ENCODE peak calls at places on chromosomes 2 and 18, in six cellular contexts. R is small intestine; X is kidney tubule cell; L is activated naive CD8-positive, alpha-beta T cell treated with anti-CD3 and anti-CD28 coated beads, Interleukin-2, amount 50 U/mL, for 24 hours; N is GM12865; V is M059J. T is an unnamed sample.
A peak's percentile ranks its signal among the peaks of the same experiment; 100 is the strongest.

GRCh38 chr2:37506407-37507068 is 162.1 kb downstream of the QPCT start:
- DNase-seq in L (no peak), N (peak; percentile 56), R (no peak), X (peak; percentile 27), V (peak; percentile 68), T (no peak)

GRCh38 chr2:15262792-15263191 is 298.3 kb downstream of the NBAS start:
- DNase-seq in X (no peak), N (no peak), L (no peak), V (no peak), R (no peak), T (no peak)

GRCh38 chr18:27838230-27838629 is 338.7 kb downstream of the CDH2 start:
- DNase-seq in N (no peak), V (peak; percentile 76), X (peak; percentile 79), R (no peak), L (no peak), T (no peak)

GRCh38 chr2:43508209-43508608 is 87.6 kb downstream of the THADA start:
- DNase-seq in X (no peak), R (no peak), N (no peak), L (peak; percentile 2), V (no peak), T (no peak)

GRCh38 chr2:11807156-11808015 is 61.0 kb downstream of the LPIN1 start:
- DNase-seq in L (peak; percentile 38), N (no peak), X (no peak), R (no peak), V (no peak), T (no peak)

GRCh38 chr2:157777425-157777824 is 98.7 kb downstream of the ACVR1 start:
- DNase-seq in X (peak; percentile 55), R (peak; percentile 52), N (peak; percentile 48), L (peak; percentile 48), V (peak; percentile 50), T (peak; percentile 19)

GRCh38 chr2:125371867-125372266 is 1284.1 kb upstream of the GYPC start:
- DNase-seq in X (no peak), L (no peak), V (no peak), R (no peak), N (no peak), T (no peak)

GRCh38 chr2:27735263-27735904 is 36.1 kb upstream of the MRPL33 start:
- DNase-seq in X (peak; percentile 79), R (peak; percentile 75), N (no peak), V (peak; percentile 76), L (peak; percentile 71), T (no peak)

GRCh38 chr2:127105656-127106456 is 1.1 kb downstream of the BIN1 start:
- DNase-seq in V (peak; percentile 52), R (peak; percentile 47), N (no peak), L (no peak), X (no peak), T (peak; percentile 64)

GRCh38 chr18:42533010-42533409 is 578.0 kb downstream of the PIK3C3 start:
- DNase-seq in N (no peak), L (no peak), V (no peak), R (no peak), X (no peak), T (no peak)

GRCh38 chr2:162058973-162059668 is 14.9 kb downstream of the DPP4 start:
- DNase-seq in R (peak; percentile 33), N (peak; percentile 88), V (peak; percentile 66), X (peak; percentile 83), L (no peak), T (peak; percentile 52)

GRCh38 chr2:64854773-64855237 is 134.4 kb upstream of the SLC1A4 start:
- DNase-seq in V (peak; percentile 22), R (no peak), X (peak; percentile 69), N (no peak), L (no peak), T (no peak)

GRCh38 chr2:64054166-64054915 is 35.1 kb upstream of the VPS54 start:
- DNase-seq in V (no peak), L (no peak), X (no peak), N (peak; percentile 61), R (no peak), T (no peak)

GRCh38 chr2:67066782-67067181 is 330.4 kb upstream of the ETAA1 start:
- DNase-seq in L (no peak), V (no peak), N (no peak), R (no peak), X (no peak), T (no peak)

GRCh38 chr2:134173338-134174016 is 80.4 kb upstream of the MGAT5 start:
- DNase-seq in V (peak; percentile 15), N (no peak), L (no peak), R (peak; percentile 86), X (peak; percentile 29), T (no peak)

GRCh38 chr18:59861963-59862819 is 37.6 kb upstream of the PMAIP1 start:
- DNase-seq in R (peak; percentile 33), V (no peak), N (peak; percentile 66), L (no peak), X (peak; percentile 25), T (no peak)

GRCh38 chr2:173584676-173585453 is 230.2 kb downstream of the CDCA7 start:
- DNase-seq in N (no peak), V (peak; percentile 11), R (no peak), L (no peak), X (peak; percentile 41), T (no peak)

GRCh38 chr2:143730155-143730949 is 601.1 kb downstream of the ARHGAP15 start:
- DNase-seq in N (peak; percentile 58), X (peak; percentile 43), L (peak; percentile 9), R (no peak), V (peak; percentile 24), T (peak; percentile 45)

GRCh38 chr2:199258291-199258690 is 199.4 kb downstream of the SATB2 start:
- DNase-seq in N (peak; percentile 5), R (no peak), X (no peak), V (no peak), L (no peak), T (peak; percentile 7)

GRCh38 chr2:218166791-218167190 is at the start of gene CXCR1:
- DNase-seq in N (peak; percentile 21), L (peak; percentile 8), R (peak; percentile 15), X (no peak), V (no peak), T (no peak)

GRCh38 chr2:219017166-219017931 is 24.0 kb downstream of the CFAP65 start:
- DNase-seq in V (no peak), N (no peak), X (no peak), R (no peak), L (no peak), T (no peak)

GRCh38 chr2:74262681-74263080 is 64.3 kb downstream of the MTHFD2 start:
- DNase-seq in X (no peak), L (no peak), N (no peak), V (no peak), R (no peak), T (no peak)

GRCh38 chr18:59554796-59555195 is 142.4 kb downstream of the CCBE1 start:
- DNase-seq in R (no peak), X (no peak), V (no peak), L (no peak), N (no peak), T (no peak)

GRCh38 chr2:239991689-239992314 is 33.3 kb downstream of the NDUFA10 start:
- DNase-seq in V (peak; percentile 25), R (peak; percentile 36), N (peak; percentile 56), X (peak; percentile 56), L (no peak), T (peak; percentile 50)

GRCh38 chr2:156147594-156148330 is 184.8 kb downstream of the NR4A2 start:
- DNase-seq in N (peak; percentile 29), L (no peak), X (no peak), V (no peak), R (peak; percentile 16), T (peak; percentile 28)

GRCh38 chr18:75854174-75854573 is 426.7 kb upstream of the SMIM21 start:
- DNase-seq in X (no peak), N (peak; percentile 27), V (no peak), L (peak; percentile 12), R (no peak), T (no peak)

GRCh38 chr18:68448736-68449135 is 266.2 kb downstream of the TMX3 start:
- DNase-seq in X (peak; percentile 33), L (no peak), N (no peak), R (no peak), V (peak; percentile 88), T (no peak)

GRCh38 chr2:126913881-126914495 is 15.3 kb downstream of the TEX51 start:
- DNase-seq in L (no peak), N (no peak), R (no peak), X (no peak), V (no peak), T (no peak)

GRCh38 chr2:19425419-19425818 is 67.0 kb upstream of the OSR1 start:
- DNase-seq in L (no peak), R (no peak), X (no peak), V (no peak), N (no peak), T (no peak)

GRCh38 chr2:37705191-37705590 is 33.7 kb upstream of the CDC42EP3 start:
- DNase-seq in R (no peak), N (no peak), X (no peak), L (no peak), V (no peak), T (no peak)

GRCh38 chr2:216315817-216316603 is 56.3 kb downstream of the MARCHF4 start:
- DNase-seq in N (no peak), L (no peak), V (peak; percentile 85), R (no peak), X (peak; percentile 97), T (no peak)

GRCh38 chr18:41370740-41371623 is 584.1 kb upstream of the PIK3C3 start:
- DNase-seq in N (no peak), X (no peak), L (no peak), R (no peak), V (no peak), T (no peak)

GRCh38 chr18:8826971-8827370 is 121.6 kb downstream of the MTCL1 start:
- DNase-seq in V (no peak), R (no peak), X (no peak), L (no peak), N (no peak), T (no peak)

GRCh38 chr18:32049393-32050161 is 31.0 kb downstream of the RNF125 start:
- DNase-seq in L (peak; percentile 41), N (peak; percentile 47), R (peak; percentile 45), V (peak; percentile 80), X (peak; percentile 44), T (no peak)

GRCh38 chr2:204108301-204108700 is 171.7 kb downstream of the ICOS start:
- DNase-seq in N (peak; percentile 43), R (peak; percentile 30), L (peak; percentile 53), X (peak; percentile 13), V (peak; percentile 9), T (peak; percentile 47)

GRCh38 chr18:37663446-37663845 is 97.8 kb upstream of the CELF4 start:
- DNase-seq in X (no peak), R (no peak), V (no peak), L (no peak), N (no peak), T (no peak)

GRCh38 chr2:60553992-60554648 is 666 bp upstream of the BCL11A start:
- DNase-seq in V (no peak), R (no peak), X (peak; percentile 41), L (peak; percentile 40), N (peak; percentile 45), T (peak; percentile 36)